ENCODE peak calls at places on chromosomes 4 and X, in ten cellular contexts. V, G, N, D, A, U, Q, R, Z and Y are unnamed samples.

GRCh38 chrX:108304210-108304609 is 134.0 kb downstream of the COL4A6 start:
- DNase-seq in V (no peak), G (peak), N (peak), D (no peak), A (no peak), U (no peak), Q (peak), R (no peak), Z (peak), Y (no peak)

GRCh38 chr4:113447695-113448265 is 313.8 kb downstream of the CAMK2D start:
- DNase-seq in V (no peak), G (no peak), N (no peak), D (no peak), A (peak), U (peak), Q (no peak), R (no peak), Z (no peak), Y (no peak)

GRCh38 chr4:95068818-95069478 is 311.2 kb downstream of the BMPR1B start:
- DNase-seq in V (no peak), G (no peak), N (no peak), D (no peak), A (no peak), U (no peak), Q (no peak), R (no peak), Z (no peak), Y (no peak)

GRCh38 chr4:137678796-137679195 is 146.5 kb upstream of the PCDH18 start:
- DNase-seq in V (no peak), G (no peak), N (peak), D (no peak), A (no peak), U (no peak), Q (peak), R (no peak), Z (no peak), Y (no peak)

GRCh38 chrX:153554519-153555167 is 37.2 kb downstream of the ATP2B3 start:
- DNase-seq in V (peak), G (no peak), N (peak), D (peak), A (peak), U (peak), Q (peak), R (peak), Z (peak), Y (peak)

GRCh38 chr4:105147226-105148151 is 813 bp downstream of the TET2 start:
- DNase-seq in V (peak), G (peak), N (peak), D (peak), A (peak), U (no peak), Q (peak), R (no peak), Z (peak), Y (peak)

GRCh38 chrX:98795636-98796035 is 1614.4 kb downstream of the PCDH19 start:
- DNase-seq in V (no peak), G (no peak), N (no peak), D (no peak), A (no peak), U (no peak), Q (peak), R (no peak), Z (no peak), Y (no peak)

GRCh38 chr4:7299051-7299907 is 106.9 kb downstream of the SORCS2 start:
- DNase-seq in V (peak), G (no peak), N (no peak), D (no peak), A (no peak), U (no peak), Q (no peak), R (no peak), Z (no peak), Y (no peak)

GRCh38 chr4:95549246-95550138 is 719 bp upstream of the UNC5C start:
- DNase-seq in V (peak), G (no peak), N (peak), D (no peak), A (peak), U (peak), Q (peak), R (peak), Z (peak), Y (no peak)

GRCh38 chr4:160493206-160493605 is 1390.3 kb downstream of the RAPGEF2 start:
- DNase-seq in V (no peak), G (no peak), N (no peak), D (no peak), A (no peak), U (no peak), Q (no peak), R (no peak), Z (no peak), Y (no peak)

GRCh38 chrX:118756111-118756510 is 28.7 kb downstream of the IL13RA1 start:
- DNase-seq in V (no peak), G (no peak), N (no peak), D (no peak), A (no peak), U (no peak), Q (peak), R (no peak), Z (no peak), Y (no peak)